ENCODE peak calls at places on chromosome 7, in four cellular contexts. R, H, E and F are unnamed samples.

GRCh38 chr7:155256081-155256760 is 41.5 kb upstream of the INSIG1 start:
- DNase-seq in R (no peak), H (no peak), E (no peak), F (no peak)

GRCh38 chr7:38858281-38858884 is 50.6 kb downstream of the VPS41 start:
- DNase-seq in R (no peak), H (no peak), E (peak; percentile 51), F (no peak)

GRCh38 chr7:90407484-90407821 is 4.2 kb downstream of the CLDN12 start:
- DNase-seq in R (no peak), H (no peak), E (no peak), F (no peak)

GRCh38 chr7:101303102-101303701 is 18.4 kb downstream of the IFT22 start:
- DNase-seq in R (no peak), H (no peak), E (peak; percentile 6), F (no peak)

GRCh38 chr7:106369349-106369748 is 84.6 kb upstream of the NAMPT start:
- DNase-seq in R (no peak), H (no peak), E (peak; percentile 79), F (no peak)

GRCh38 chr7:6422926-6423632 is 24.7 kb downstream of the DAGLB start:
- DNase-seq in R (peak; percentile 41), H (no peak), E (no peak), F (no peak)

GRCh38 chr7:74627699-74628411 is 29.7 kb upstream of the GTF2I start:
- DNase-seq in R (no peak), H (no peak), E (peak; percentile 42), F (no peak)

GRCh38 chr7:39613577-39613976 is 9.8 kb upstream of the RALA start:
- DNase-seq in R (no peak), H (no peak), E (peak; percentile 69), F (no peak)

GRCh38 chr7:106765727-106766355 is 99.2 kb upstream of the PIK3CG start:
- DNase-seq in R (no peak), H (no peak), E (peak; percentile 36), F (no peak)

GRCh38 chr7:27099224-27099838 is 3.2 kb downstream of the HOXA2 start:
- DNase-seq in R (no peak), H (no peak), E (peak; percentile 65), F (no peak)

GRCh38 chr7:50125766-50126165 is 32.7 kb upstream of the ZPBP start:
- DNase-seq in R (no peak), H (no peak), E (no peak), F (no peak)

GRCh38 chr7:131034166-131034881 is 293.4 kb upstream of the MKLN1 start:
- DNase-seq in R (no peak), H (no peak), E (no peak), F (no peak)

GRCh38 chr7:55060690-55061414 is 42.0 kb downstream of the EGFR start:
- DNase-seq in R (no peak), H (no peak), E (peak; percentile 78), F (no peak)
- H3K4me1 ChIP-seq in R (peaks cover 13% of the 10 kb centered on the region), H (peaks cover 20% of the 10 kb centered on the region), E (peaks cover 39% of the 10 kb centered on the region), F (peaks cover 8% of the 10 kb centered on the region)

GRCh38 chr7:16730937-16731336 is 22.6 kb upstream of the TSPAN13 start:
- DNase-seq in R (no peak), H (no peak), E (no peak), F (no peak)
- TF ChIP-seq CTCF in R (no peak), H (no peak), E (no peak), F (no peak)

GRCh38 chr7:144821069-144821468 is 14.8 kb downstream of the TPK1 start:
- DNase-seq in R (no peak), H (no peak), E (no peak), F (no peak)
- H3K4me1 ChIP-seq in R (no peaks in the 10 kb centered on the region), H (peaks cover 5% of the 10 kb centered on the region), E (no peaks in the 10 kb centered on the region), F (no peaks in the 10 kb centered on the region)

GRCh38 chr7:2873686-2874551 is 29.8 kb upstream of the GNA12 start:
- DNase-seq in R (no peak), H (peak; percentile 81), E (peak; percentile 93), F (no peak)

GRCh38 chr7:2872296-2872874 is 28.3 kb upstream of the GNA12 start:
- DNase-seq in R (no peak), H (no peak), E (no peak), F (no peak)

GRCh38 chr7:2870471-2870941 is 26.4 kb upstream of the GNA12 start:
- DNase-seq in R (peak; percentile 63), H (peak; percentile 39), E (peak; percentile 59), F (peak; percentile 70)

GRCh38 chr7:2876031-2876862 is 32.1 kb upstream of the GNA12 start:
- DNase-seq in R (no peak), H (no peak), E (peak; percentile 89), F (no peak)

DNA sequence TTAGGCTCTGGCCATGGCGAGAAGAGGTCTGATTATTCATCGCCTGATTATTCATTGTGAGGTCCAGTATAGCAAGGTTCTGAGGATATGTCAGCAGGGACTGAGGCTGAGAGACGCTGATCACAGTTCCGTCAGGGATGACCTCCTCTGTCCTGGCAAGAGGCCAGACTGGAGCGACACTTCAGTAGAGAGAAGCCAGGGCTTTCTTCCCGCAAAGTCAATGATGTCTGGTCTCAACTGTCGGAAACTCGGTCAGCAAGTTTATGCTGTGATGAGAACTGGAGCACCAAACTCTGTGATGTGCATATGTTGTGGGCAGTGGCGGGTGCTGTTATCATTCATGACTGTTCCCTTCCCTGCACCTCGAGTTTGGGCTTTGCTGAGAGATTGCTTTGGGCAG is 29.0 kb upstream of the GNA12 start:
- DNase-seq in R (no peak), H (no peak), E (no peak), F (no peak)
- TF ChIP-seq CTCF in R (no peak), H (no peak), E (no peak), F (no peak)

GRCh38 chr7:4818000-4818794 is 42.8 kb downstream of the AP5Z1 start:
- DNase-seq in R (no peak), H (no peak), E (no peak), F (peak; percentile 35)

GRCh38 chr7:4819450-4820404 is 42.1 kb downstream of the PAPOLB start:
- DNase-seq in R (no peak), H (no peak), E (no peak), F (peak; percentile 37)

GRCh38 chr7:4823442-4824119 is 38.2 kb downstream of the PAPOLB start:
- DNase-seq in R (no peak), H (no peak), E (no peak), F (no peak)

GRCh38 chr7:4820405-4820967 is 41.3 kb downstream of the PAPOLB start:
- DNase-seq in R (no peak), H (no peak), E (no peak), F (no peak)

DNA sequence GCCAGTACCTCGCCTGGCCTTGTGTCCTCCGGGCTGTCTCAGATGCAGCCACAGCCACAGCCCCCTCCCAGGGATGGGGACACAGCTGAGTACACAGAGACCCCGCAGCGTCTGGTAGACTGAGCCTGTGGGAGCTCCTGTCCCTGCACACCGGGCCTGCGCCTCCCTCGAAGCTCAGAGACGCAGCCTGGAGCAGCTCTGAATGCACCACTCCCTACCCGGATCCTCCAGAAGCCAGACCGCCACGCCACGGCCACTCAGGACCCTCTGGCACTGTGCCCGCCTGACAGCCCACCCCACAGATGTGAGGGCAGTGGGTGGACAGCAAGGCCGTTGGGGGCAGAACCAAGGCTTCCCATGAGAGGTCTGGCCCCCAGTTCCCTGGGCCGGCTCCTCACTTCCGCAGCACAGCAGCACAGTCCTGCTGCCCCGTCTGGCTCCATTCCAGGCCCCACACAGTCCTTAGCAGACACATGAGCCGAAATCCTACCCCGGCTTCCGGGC is 40.8 kb downstream of the PAPOLB start:
- DNase-seq in R (no peak), H (no peak), E (no peak), F (no peak)
- H3K4me1 ChIP-seq in R (no peaks in the 10 kb centered on the region), H (no peaks in the 10 kb centered on the region), E (no peaks in the 10 kb centered on the region), F (no peaks in the 10 kb centered on the region)

DNA sequence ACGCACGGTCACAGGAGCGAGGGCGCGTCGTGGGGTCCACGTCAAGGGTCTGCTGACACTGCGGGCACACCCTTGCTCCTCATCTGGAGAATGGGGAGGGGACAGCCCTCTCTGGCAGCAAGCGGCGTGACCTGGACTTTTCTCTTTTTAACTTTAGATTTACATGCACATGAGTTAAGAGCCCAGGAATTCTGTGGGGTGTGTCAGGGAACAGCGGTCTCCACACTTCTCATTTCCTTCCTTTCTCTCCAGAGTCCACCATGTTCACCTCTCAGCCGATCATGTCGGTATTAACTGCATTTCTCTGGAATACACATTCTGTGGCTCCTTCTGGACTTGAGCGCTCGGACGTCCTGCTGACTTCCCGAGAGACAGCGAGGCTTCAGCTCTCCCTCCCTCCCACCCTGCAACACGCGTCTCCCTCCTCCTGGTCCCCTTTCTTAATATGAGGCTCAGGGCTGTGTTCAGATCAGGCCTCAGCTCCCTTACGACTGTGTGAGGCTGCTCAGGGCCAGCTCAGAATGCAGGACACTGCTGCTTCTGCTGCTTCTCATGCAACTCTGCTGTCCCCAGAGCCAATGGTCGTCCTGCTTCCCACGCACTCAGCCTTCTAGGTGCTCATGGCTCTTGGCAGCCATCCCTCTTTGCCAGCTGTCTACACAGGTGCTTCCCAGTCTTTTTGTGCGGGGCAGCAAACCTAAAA is 261.3 kb downstream of the ELFN1 start:
- DNase-seq in R (no peak), H (no peak), E (peak; percentile 77), F (no peak)
- TF ChIP-seq CTCF in R (no peak), H (no peak), E (no peak), F (no peak)

DNA sequence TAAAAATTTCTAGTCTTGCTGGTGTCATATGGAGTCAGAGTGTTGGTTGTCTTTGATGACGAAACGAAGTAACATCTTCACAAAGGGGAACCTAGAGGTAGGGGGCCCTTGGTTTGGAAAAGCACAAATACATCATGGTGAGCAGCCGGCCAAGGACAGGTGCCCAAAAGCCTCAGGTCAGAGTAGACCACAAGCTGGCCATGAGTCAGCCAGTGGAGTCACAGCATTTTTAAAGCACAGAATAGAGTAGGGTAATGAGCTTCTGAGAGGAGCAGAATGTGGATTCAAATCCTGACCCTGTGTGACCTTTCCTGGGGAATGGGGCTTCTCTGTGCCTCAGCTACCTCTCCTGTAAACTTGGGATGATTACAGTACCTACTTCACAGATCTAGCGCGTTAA is 5.3 kb downstream of the CAMK2B start:
- DNase-seq in R (no peak), H (no peak), E (no peak), F (no peak)
- H3K4me1 ChIP-seq in R (peaks cover 3% of the 10 kb centered on the region), H (no peaks in the 10 kb centered on the region), E (no peaks in the 10 kb centered on the region), F (no peaks in the 10 kb centered on the region)

DNA sequence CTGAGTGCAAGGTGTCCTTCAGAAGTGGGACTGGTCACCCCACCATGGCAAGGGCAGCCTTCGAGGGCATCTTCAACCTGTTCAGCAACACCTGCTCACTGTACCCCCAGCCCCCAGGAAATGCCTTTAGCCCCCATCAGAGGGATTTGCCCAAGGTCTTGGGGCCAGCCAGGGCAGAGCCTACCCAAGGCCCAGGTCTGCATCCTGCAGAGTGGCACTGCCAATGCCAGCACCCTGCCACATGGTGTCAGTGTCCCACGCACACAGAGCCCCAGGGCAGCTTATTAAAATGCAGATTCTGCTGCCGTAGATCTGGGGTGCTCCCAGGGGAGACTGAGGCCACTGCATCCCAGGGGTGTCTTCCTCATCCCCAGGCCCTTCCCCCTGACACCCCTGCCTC is 106.2 kb upstream of the KCTD7 start:
- DNase-seq in R (no peak), H (no peak), E (no peak), F (peak; percentile 12)
- TF ChIP-seq CTCF in R (no peak), H (peak; percentile 37), E (peak; percentile 22), F (no peak)

GRCh38 chr7:45162943-45163691 is 5.5 kb downstream of the RAMP3 start:
- DNase-seq in R (no peak), H (no peak), E (no peak), F (peak; percentile 17)
- H3K4me1 ChIP-seq in R (no peaks in the 10 kb centered on the region), H (no peaks in the 10 kb centered on the region), E (no peaks in the 10 kb centered on the region), F (no peaks in the 10 kb centered on the region)